ENCODE peak calls at places on chromosomes 12 and 14, in seven cellular contexts. Y, T, Z, Q, D, W and F are unnamed samples.

GRCh38 chr12:127113945-127114344 is 1153.0 kb upstream of the TMEM132C start:
- DNase-seq in W (no peak), Y (no peak), T (no peak), Z (no peak), Q (no peak), D (no peak), F (no peak)

GRCh38 chr12:122064780-122065588 is 13.6 kb upstream of the MLXIP start:
- DNase-seq in T (no peak), Q (peak; percentile 65), Z (peak; percentile 92), W (peak; percentile 85), D (peak; percentile 64), Y (peak; percentile 82), F (peak; percentile 71)

GRCh38 chr12:64633940-64634337 is 23.6 kb downstream of the RASSF3 start:
- DNase-seq in T (no peak), D (peak; percentile 49), Z (peak; percentile 78), Y (peak; percentile 69), W (peak; percentile 82), Q (peak; percentile 80), F (no peak)

GRCh38 chr12:28144532-28144931 is 45.7 kb upstream of the CCDC91 start:
- DNase-seq in Y (no peak), T (no peak), Z (no peak), D (no peak), Q (no peak), W (no peak), F (no peak)

GRCh38 chr14:59359451-59360124 is 105.6 kb downstream of the GPR135 start:
- DNase-seq in Q (no peak), D (no peak), W (no peak), Y (peak; percentile 23), T (no peak), Z (peak; percentile 61), F (no peak)

GRCh38 chr12:40164034-40164433 is 58.2 kb upstream of the SLC2A13 start:
- DNase-seq in W (no peak), D (no peak), Y (no peak), T (no peak), Q (no peak), Z (no peak), F (no peak)

GRCh38 chr14:52079239-52079956 is 10.5 kb upstream of the NID2 start:
- DNase-seq in T (peak; percentile 66), Q (peak; percentile 48), W (no peak), Z (peak; percentile 50), Y (peak; percentile 49), D (no peak), F (no peak)

GRCh38 chr12:64404470-64405446 is 566 bp downstream of the XPOT start:
- DNase-seq in D (peak; percentile 82), Y (peak; percentile 92), Q (peak; percentile 22), Z (peak; percentile 94), T (no peak), W (peak; percentile 73), F (peak; percentile 55)

GRCh38 chr12:109873653-109874052 is 6.7 kb downstream of the GLTP start:
- DNase-seq in T (no peak), Q (no peak), W (no peak), Y (peak; percentile 78), Z (peak; percentile 46), D (no peak), F (no peak)

GRCh38 chr12:12216349-12217017 is 50.4 kb downstream of the LRP6 start:
- DNase-seq in Y (no peak), T (no peak), Q (no peak), Z (no peak), D (no peak), W (no peak), F (no peak)

GRCh38 chr14:88804035-88804434 is 11.3 kb upstream of the EML5 start:
- DNase-seq in Y (no peak), D (no peak), T (no peak), Q (peak; percentile 27), W (no peak), Z (no peak), F (no peak)

GRCh38 chr12:114920828-114921579 is 237.0 kb upstream of the TBX3 start:
- DNase-seq in Q (no peak), D (no peak), T (no peak), W (peak; percentile 31), Y (peak; percentile 78), Z (peak; percentile 33), F (no peak)

GRCh38 chr12:114669501-114670256 is 14.3 kb downstream of the TBX3 start:
- DNase-seq in T (no peak), Y (peak; percentile 58), Z (no peak), W (no peak), Q (no peak), D (peak; percentile 89), F (no peak)

GRCh38 chr12:122964439-122965257 is 1.6 kb downstream of the ABCB9 start:
- DNase-seq in Z (no peak), D (no peak), Y (no peak), W (no peak), T (no peak), Q (no peak), F (no peak)

GRCh38 chr14:93042968-93043940 is 72.5 kb downstream of the ITPK1 start:
- DNase-seq in W (peak; percentile 91), D (peak; percentile 90), Y (peak; percentile 87), T (no peak), Q (peak; percentile 97), Z (peak; percentile 86), F (peak; percentile 77)

GRCh38 chr14:74244115-74244514 is 4.9 kb downstream of the VSX2 start:
- DNase-seq in Z (no peak), Y (no peak), Q (no peak), W (no peak), T (no peak), D (no peak), F (no peak)

GRCh38 chr12:27289414-27289813 is 43.2 kb upstream of the BMAL2 start:
- DNase-seq in T (no peak), D (no peak), W (no peak), Y (peak; percentile 10), Q (no peak), Z (no peak), F (no peak)

GRCh38 chr12:113479578-113480335 is 8.1 kb upstream of the LHX5 start:
- DNase-seq in T (no peak), W (no peak), Q (no peak), Z (peak; percentile 57), D (peak; percentile 78), Y (peak; percentile 8), F (no peak)

GRCh38 chr14:59395672-59396071 is 69.5 kb downstream of the GPR135 start:
- DNase-seq in Q (no peak), T (no peak), Z (no peak), W (no peak), D (no peak), Y (no peak), F (no peak)

GRCh38 chr12:59084758-59085383 is 164.6 kb upstream of the LRIG3 start:
- DNase-seq in D (peak; percentile 11), Q (no peak), T (no peak), W (peak; percentile 23), Z (peak; percentile 34), Y (peak; percentile 91), F (peak; percentile 44)

GRCh38 chr12:116876151-116876869 is 4.9 kb downstream of the HRK start:
- DNase-seq in Z (peak; percentile 62), D (no peak), Y (no peak), T (no peak), W (no peak), Q (no peak), F (no peak)

GRCh38 chr12:24482044-24482443 is 466.9 kb downstream of the BCAT1 start:
- DNase-seq in Z (no peak), T (no peak), D (no peak), W (no peak), Q (no peak), Y (no peak), F (no peak)

GRCh38 chr12:75751769-75752471 is 240.5 kb upstream of the KRR1 start:
- DNase-seq in T (no peak), Z (no peak), Y (no peak), D (no peak), W (no peak), Q (peak; percentile 46), F (no peak)

GRCh38 chr12:67391034-67391433 is 121.9 kb downstream of the CAND1 start:
- DNase-seq in T (no peak), Y (peak; percentile 38), Z (no peak), W (no peak), D (peak; percentile 30), Q (no peak), F (no peak)

GRCh38 chr14:50055461-50056228 is 60.7 kb downstream of the VCPKMT start:
- DNase-seq in Q (no peak), D (no peak), Z (no peak), W (no peak), T (no peak), Y (no peak), F (no peak)

GRCh38 chr12:6752181-6752930 is 585 bp downstream of the MLF2 start:
- DNase-seq in W (peak; percentile 73), Z (peak; percentile 58), Q (peak; percentile 23), D (peak; percentile 77), T (no peak), Y (peak; percentile 52), F (no peak)
- TF ChIP-seq CTCF in W (no peak), Z (peak; percentile 50), Q (peak; percentile 36), D (peak; percentile 48), T (no peak), Y (peak; percentile 60), F (peak; percentile 64)

GRCh38 chr12:54415223-54415929 is 3.7 kb downstream of the ITGA5 start:
- DNase-seq in Z (no peak), T (no peak), Y (no peak), D (no peak), Q (no peak), W (peak; percentile 26), F (no peak)
- H3K4me3 ChIP-seq in Z (no peak overlapping the region), T (peak overlapping the region; percentile 95), Y (peak overlapping the region; percentile 26), D (no peak overlapping the region), Q (no peak overlapping the region), W (no peak overlapping the region), F (no peak overlapping the region)

DNA sequence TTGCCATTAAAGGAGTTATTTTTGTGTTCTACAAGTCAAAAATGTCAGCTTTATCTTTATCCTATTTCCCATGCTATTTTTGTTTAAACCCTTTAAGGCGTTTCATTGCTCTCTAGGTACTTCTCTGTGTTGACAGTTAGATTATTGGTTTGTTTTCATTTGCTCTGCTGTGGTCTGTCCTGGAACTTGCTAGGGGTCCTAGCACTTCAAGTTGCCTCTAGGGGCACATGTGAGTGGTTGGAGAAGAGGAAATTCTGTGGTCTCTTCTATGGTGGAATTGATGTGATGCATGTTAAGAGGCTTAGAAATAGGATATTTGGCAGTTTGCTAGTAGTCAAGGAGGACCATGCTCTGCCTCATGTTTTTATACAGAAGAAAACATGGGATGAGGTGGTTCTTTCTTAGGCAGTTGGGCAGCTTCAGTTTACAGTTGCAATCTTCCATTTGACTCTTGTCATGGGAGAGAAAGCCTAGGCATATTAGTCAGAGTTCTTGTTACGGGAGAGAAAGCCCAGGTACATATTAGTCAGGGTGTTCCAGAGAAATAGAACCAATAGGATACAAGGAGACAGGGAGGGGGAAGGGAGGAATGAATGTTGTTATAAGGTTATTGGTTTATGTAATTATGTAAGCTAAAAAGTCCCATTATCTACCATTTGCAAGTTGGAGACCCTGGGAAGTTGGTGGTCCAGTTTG is 14.4 kb downstream of the TTLL5 start:
- DNase-seq in D (no peak), T (no peak), Z (peak; percentile 11), W (no peak), Q (peak; percentile 83), Y (no peak), F (no peak)
- TF ChIP-seq CTCF in D (no peak), T (no peak), Z (peak; percentile 14), W (no peak), Q (no peak), Y (no peak), F (no peak)

DNA sequence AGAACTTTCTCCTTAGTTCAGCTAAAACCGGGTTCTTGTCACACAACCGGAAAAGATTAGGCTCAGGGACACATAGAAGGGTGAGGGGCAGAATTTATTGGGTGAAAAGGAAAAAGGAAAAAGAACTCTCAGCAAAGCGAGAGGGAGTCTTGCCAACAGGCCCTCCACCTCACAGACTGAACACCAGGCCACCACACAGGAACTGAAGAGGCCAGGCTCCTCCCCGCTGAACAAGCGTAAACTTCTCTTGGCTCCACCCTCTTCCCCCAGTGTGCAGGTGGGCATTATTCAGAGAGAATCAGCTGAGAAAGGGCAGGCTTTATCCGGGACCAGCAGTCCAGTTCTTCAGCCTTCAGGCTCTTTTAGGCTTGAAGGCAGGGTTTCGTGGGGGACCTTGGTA is 125.6 kb upstream of the FGD4 start:
- DNase-seq in T (no peak), W (no peak), Y (no peak), Q (no peak), D (peak; percentile 55), Z (no peak), F (no peak)
- H3K4me3 ChIP-seq in T (no peak overlapping the region), W (no peak overlapping the region), Y (no peak overlapping the region), Q (no peak overlapping the region), D (no peak overlapping the region), Z (no peak overlapping the region), F (no peak overlapping the region)